ENCODE peak calls at places on chromosomes 11 and 22, in six cellular contexts. J, R, A, Z, S and C are unnamed samples.

GRCh38 chr22:39216143-39216490 is 28.7 kb downstream of the PDGFB start:
- DNase-seq in J (no peak), R (no peak), A (no peak), Z (no peak), S (no peak), C (no peak)

GRCh38 chr22:44402196-44403111 is 89.7 kb upstream of the SHISAL1 start:
- DNase-seq in J (no peak), R (no peak), A (peak), Z (no peak), S (no peak), C (no peak)

GRCh38 chr11:72191961-72192381 is at the start of gene FOLR1:
- DNase-seq in J (no peak), R (no peak), A (no peak), Z (no peak), S (no peak), C (peak)

GRCh38 chr11:77113382-77114088 is 10.9 kb downstream of the OMP start:
- DNase-seq in J (no peak), R (no peak), A (no peak), Z (peak), S (no peak), C (peak)

GRCh38 chr11:117384045-117384444 is 56.4 kb downstream of the CEP164 start:
- DNase-seq in J (no peak), R (no peak), A (no peak), Z (no peak), S (peak), C (no peak)

GRCh38 chr11:112132737-112133136 is 31.2 kb downstream of the IL18 start:
- DNase-seq in J (no peak), R (no peak), A (no peak), Z (no peak), S (no peak), C (no peak)

GRCh38 chr11:30387891-30388861 is 65.3 kb downstream of the ARL14EP start:
- DNase-seq in J (no peak), R (no peak), A (no peak), Z (no peak), S (no peak), C (peak)

GRCh38 chr11:702731-703461 is 3.1 kb upstream of the EPS8L2 start:
- DNase-seq in J (no peak), R (no peak), A (no peak), Z (peak), S (no peak), C (no peak)

GRCh38 chr11:94835571-94835970 is 67.4 kb downstream of the AMOTL1 start:
- DNase-seq in J (no peak), R (no peak), A (no peak), Z (no peak), S (no peak), C (no peak)

GRCh38 chr22:45322873-45323525 is 13.3 kb downstream of the FAM118A start:
- DNase-seq in J (no peak), R (no peak), A (no peak), Z (no peak), S (no peak), C (no peak)

GRCh38 chr11:109795234-109795633 is 298.0 kb upstream of the ZC3H12C start:
- DNase-seq in J (no peak), R (no peak), A (no peak), Z (no peak), S (no peak), C (no peak)

GRCh38 chr11:77636738-77637344 is 753 bp downstream of the CLNS1A start:
- DNase-seq in J (no peak), R (no peak), A (no peak), Z (no peak), S (no peak), C (no peak)

GRCh38 chr11:27622541-27623300 is 77.5 kb downstream of the BDNF start:
- DNase-seq in J (no peak), R (no peak), A (no peak), Z (no peak), S (no peak), C (peak)

GRCh38 chr11:27625347-27625912 is 74.8 kb downstream of the BDNF start:
- DNase-seq in J (no peak), R (no peak), A (no peak), Z (no peak), S (no peak), C (no peak)

GRCh38 chr11:27626269-27626937 is 73.9 kb downstream of the BDNF start:
- DNase-seq in J (no peak), R (no peak), A (no peak), Z (no peak), S (no peak), C (no peak)

GRCh38 chr11:27621440-27622161 is 78.7 kb downstream of the BDNF start:
- DNase-seq in J (no peak), R (no peak), A (no peak), Z (no peak), S (no peak), C (no peak)

GRCh38 chr11:27623945-27624523 is 76.2 kb downstream of the BDNF start:
- DNase-seq in J (no peak), R (no peak), A (no peak), Z (no peak), S (no peak), C (no peak)
- H3K27ac ChIP-seq in J (no peak), R (no peak), A (no peak), Z (no peak), S (no peak), C (no peak)

DNA sequence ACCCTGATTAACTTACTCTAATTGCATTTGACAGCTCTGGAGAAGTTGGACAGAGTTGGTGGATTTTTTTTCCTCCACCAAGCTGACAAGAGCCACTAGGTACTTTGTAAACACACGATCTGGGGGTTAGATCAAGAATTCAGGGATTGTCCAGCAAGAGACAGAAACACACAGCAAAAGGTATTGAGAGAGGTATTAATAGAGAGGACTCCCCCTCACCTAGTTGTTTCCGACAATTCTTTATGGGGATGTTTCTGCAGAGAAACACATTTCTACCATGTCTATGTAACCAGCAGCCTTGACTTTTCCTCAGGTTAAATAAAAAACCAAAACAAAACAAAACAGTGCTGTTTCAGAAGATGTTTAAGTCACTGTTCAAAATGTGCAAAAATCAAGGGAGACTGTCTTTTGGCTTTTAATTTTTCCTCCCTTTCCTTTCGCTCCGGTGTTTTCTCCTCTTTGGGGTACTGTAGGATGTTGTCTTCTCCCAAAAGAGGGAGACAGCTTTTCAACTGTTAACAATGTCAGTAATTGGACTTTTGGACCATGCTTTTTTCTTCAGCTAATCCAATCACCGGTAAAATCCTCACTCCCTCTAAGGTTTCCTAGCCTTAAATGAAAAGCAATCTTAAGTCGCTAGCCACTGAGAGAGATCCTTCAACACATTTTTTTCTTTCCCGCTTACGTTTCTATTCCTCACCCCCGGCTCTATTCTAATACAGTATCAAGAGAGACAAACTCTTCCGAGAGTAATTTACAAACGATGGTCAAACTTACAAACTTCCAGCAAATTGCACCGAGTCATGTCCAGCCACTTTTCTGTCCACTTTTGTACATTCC is 644 bp downstream of the MAML2 start:
- DNase-seq in J (no peak), R (no peak), A (no peak), Z (no peak), S (no peak), C (no peak)
- H3K27ac ChIP-seq in J (peak), R (peak), A (peak), Z (no peak), S (peak), C (peak)

GRCh38 chr11:4185561-4185960 is 91.0 kb downstream of the RRM1 start:
- DNase-seq in J (no peak), R (no peak), A (no peak), Z (no peak), S (no peak), C (no peak)

GRCh38 chr11:4190098-4190497 is 95.5 kb downstream of the RRM1 start:
- DNase-seq in J (no peak), R (no peak), A (no peak), Z (no peak), S (no peak), C (no peak)

GRCh38 chr11:4186464-4187054 is 92.0 kb downstream of the RRM1 start:
- DNase-seq in J (no peak), R (no peak), A (no peak), Z (no peak), S (no peak), C (no peak)

GRCh38 chr11:4184163-4184916 is 89.7 kb downstream of the RRM1 start:
- DNase-seq in J (no peak), R (no peak), A (no peak), Z (no peak), S (no peak), C (no peak)

DNA sequence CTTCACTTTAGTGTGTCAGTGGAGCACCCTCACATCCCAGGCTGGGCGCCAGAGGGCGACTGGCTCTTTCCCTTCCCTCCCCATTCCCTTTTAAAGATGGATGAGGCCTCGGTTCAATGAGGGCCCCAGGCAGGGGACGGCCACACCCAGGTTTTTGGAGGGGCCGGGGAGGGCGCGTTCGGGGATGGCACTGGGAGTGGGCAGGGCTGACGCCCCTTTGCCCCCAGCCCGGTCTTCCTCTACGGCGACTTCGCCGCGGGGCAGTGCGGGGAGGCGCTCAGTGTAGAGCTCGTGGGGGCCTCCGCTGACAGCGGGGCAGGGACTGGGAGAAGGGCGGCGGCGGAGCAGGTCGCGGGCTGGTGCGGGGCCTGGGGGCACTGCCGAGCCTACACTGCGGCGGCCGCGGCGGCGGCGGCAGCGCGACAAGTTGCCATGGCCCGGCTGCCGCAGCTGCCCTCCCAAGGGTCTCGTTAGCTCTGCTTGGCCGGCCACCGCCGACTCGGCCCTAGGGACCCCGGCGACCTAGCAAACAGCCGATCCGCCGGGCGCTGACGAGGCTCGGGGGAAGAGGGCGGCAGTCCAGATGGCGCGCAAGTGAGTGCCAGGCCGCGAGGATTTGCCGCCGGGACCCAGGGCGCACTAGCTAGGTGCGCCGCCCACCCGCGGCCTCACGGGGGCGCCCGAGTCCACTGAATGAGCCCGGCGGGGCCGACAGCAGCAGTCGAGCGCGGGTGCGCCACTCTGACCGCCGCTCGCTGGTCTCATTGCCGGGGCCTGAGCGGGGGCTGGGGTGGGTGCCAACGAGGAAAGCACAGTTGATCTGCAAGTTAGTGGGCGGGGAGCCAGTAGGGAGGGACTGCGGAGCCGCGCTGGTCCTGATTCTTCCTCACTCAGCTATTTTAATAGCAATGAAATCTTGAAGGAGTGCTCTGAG is 92.7 kb downstream of the RRM1 start:
- DNase-seq in J (peak), R (peak), A (peak), Z (peak), S (peak), C (peak)
- H3K27ac ChIP-seq in J (no peak), R (no peak), A (peak), Z (peak), S (peak), C (no peak)

GRCh38 chr22:29083576-29084566 is 11.0 kb downstream of the KREMEN1 start:
- DNase-seq in J (no peak), R (no peak), A (no peak), Z (no peak), S (no peak), C (no peak)
- H3K27ac ChIP-seq in J (no peak), R (no peak), A (no peak), Z (no peak), S (no peak), C (no peak)

GRCh38 chr11:44859528-44859925 is 91.2 kb downstream of the TP53I11 start:
- DNase-seq in J (no peak), R (no peak), A (no peak), Z (no peak), S (no peak), C (no peak)
- H3K27ac ChIP-seq in J (no peak), R (no peak), A (no peak), Z (no peak), S (no peak), C (no peak)